ENCODE peak calls at places on chromosomes 16 and 17, in nine cellular contexts. M is activated naive CD4-positive, alpha-beta T cell; H is stromal cell of bone marrow; G is amygdala; Y is RCC 7860; T is activated CD4-positive, CD25-positive, alpha-beta regulatory T cell treated with anti-CD3 and anti-CD28 coated beads, Interleukin-2, amount 50 U/mL, for 72 hours; P is memory B cell; V is astrocyte of the spinal cord; D is MM.1S. N is an unnamed sample.

GRCh38 chr17:38425744-38426143 is 2.5 kb upstream of the ARHGAP23 start:
- DNase-seq in H (no peak), V (peak; percentile 32), Y (no peak), T (no peak), P (no peak), G (no peak), M (no peak), D (no peak), N (no peak)

GRCh38 chr17:28661635-28662526 is at the start of the genes SDF2 and SUPT6H:
- DNase-seq in H (peak; percentile 78), Y (peak; percentile 66), V (peak; percentile 87), P (peak; percentile 96), G (peak; percentile 94), M (peak; percentile 90), T (peak; percentile 94), D (peak; percentile 89), N (peak; percentile 92)

GRCh38 chr16:80084163-80084562 is 456.6 kb upstream of the DYNLRB2 start:
- DNase-seq in T (no peak), M (no peak), G (no peak), H (no peak), Y (no peak), D (no peak), P (no peak), V (no peak), N (no peak)

GRCh38 chr17:41434313-41434895 is 6.4 kb downstream of the KRT38 start:
- DNase-seq in P (no peak), H (no peak), Y (no peak), D (no peak), M (no peak), V (no peak), G (no peak), T (no peak), N (no peak)

GRCh38 chr17:61397086-61397842 is 2.4 kb upstream of the TBX2 start:
- DNase-seq in Y (no peak), M (no peak), G (no peak), T (no peak), V (no peak), P (no peak), D (no peak), H (no peak), N (no peak)

GRCh38 chr16:57985204-57986121 is 14.5 kb upstream of the CNGB1 start:
- DNase-seq in Y (no peak), T (no peak), V (no peak), D (no peak), M (no peak), G (no peak), H (no peak), P (no peak), N (no peak)

GRCh38 chr17:19915579-19915978 is 47.8 kb upstream of the ULK2 start:
- DNase-seq in H (no peak), Y (no peak), T (no peak), V (no peak), M (no peak), G (no peak), D (no peak), P (no peak), N (no peak)

GRCh38 chr16:25110392-25110947 is 1.1 kb upstream of the LCMT1 start:
- DNase-seq in H (no peak), V (no peak), D (no peak), M (no peak), P (no peak), G (no peak), T (no peak), Y (no peak), N (no peak)

GRCh38 chr16:67834242-67834614 is 7.9 kb upstream of the THAP11 start:
- DNase-seq in D (no peak), T (no peak), H (no peak), Y (no peak), P (no peak), M (no peak), V (no peak), G (no peak), N (no peak)

GRCh38 chr16:21190599-21190998 is 20.8 kb downstream of the ZP2 start:
- DNase-seq in T (no peak), M (no peak), P (no peak), Y (no peak), H (no peak), G (no peak), D (no peak), V (peak; percentile 6), N (no peak)

GRCh38 chr16:87686697-87687570 is 78.9 kb downstream of the KLHDC4 start:
- DNase-seq in M (no peak), P (no peak), G (peak; percentile 26), T (no peak), H (no peak), Y (peak; percentile 22), D (no peak), V (no peak), N (no peak)

GRCh38 chr17:63483038-63483437 is 6.2 kb downstream of the ACE start:
- DNase-seq in M (no peak), G (no peak), H (no peak), V (no peak), Y (no peak), T (no peak), P (no peak), D (no peak), N (no peak)

GRCh38 chr17:58326609-58327341 is 1.8 kb downstream of the TSPOAP1 start:
- DNase-seq in H (no peak), Y (no peak), D (no peak), P (no peak), V (no peak), M (no peak), T (no peak), G (no peak), N (no peak)

GRCh38 chr16:20822451-20823128 is 16.3 kb downstream of the REXO5 start:
- DNase-seq in H (no peak), V (no peak), P (no peak), D (no peak), G (no peak), T (no peak), Y (no peak), M (no peak), N (no peak)

GRCh38 chr17:49676276-49676868 is 1.5 kb downstream of the SPOP start:
- DNase-seq in D (peak; percentile 92), V (peak; percentile 45), T (no peak), H (peak; percentile 40), G (no peak), Y (no peak), M (no peak), P (peak; percentile 29), N (peak; percentile 33)

GRCh38 chr16:48318630-48319029 is 66.6 kb downstream of the SIAH1 start:
- DNase-seq in T (no peak), V (peak; percentile 82), P (no peak), D (peak; percentile 80), M (no peak), G (peak; percentile 13), Y (no peak), H (peak; percentile 28), N (peak; percentile 9)

GRCh38 chr17:10119203-10120112 is 78.9 kb downstream of the GAS7 start:
- DNase-seq in G (no peak), M (no peak), D (peak; percentile 52), H (no peak), Y (no peak), P (no peak), T (no peak), V (no peak), N (no peak)

GRCh38 chr17:49779730-49780220 is 8.7 kb upstream of the KAT7 start:
- DNase-seq in P (no peak), G (no peak), T (no peak), V (peak; percentile 85), H (peak; percentile 96), D (peak; percentile 36), Y (peak; percentile 53), M (no peak), N (no peak)

GRCh38 chr17:72150632-72151460 is 30.0 kb downstream of the SOX9 start:
- DNase-seq in M (no peak), V (no peak), D (no peak), G (peak; percentile 69), T (no peak), H (no peak), Y (no peak), P (no peak), N (no peak)

GRCh38 chr17:49357516-49357915 is 4.5 kb downstream of the ZNF652 start:
- DNase-seq in T (no peak), D (no peak), Y (no peak), M (no peak), G (no peak), H (no peak), V (no peak), P (no peak), N (no peak)

GRCh38 chr17:76458580-76459490 is 5.9 kb upstream of the UBE2O start:
- DNase-seq in T (no peak), D (peak; percentile 54), P (no peak), Y (peak; percentile 48), M (no peak), G (peak; percentile 16), H (no peak), V (peak; percentile 50), N (no peak)

GRCh38 chr16:3767333-3767977 is 50.1 kb upstream of the TRAP1 start:
- DNase-seq in V (no peak), T (no peak), H (no peak), P (no peak), Y (no peak), D (no peak), G (no peak), M (no peak), N (no peak)

GRCh38 chr17:199806-200603 is 18.6 kb upstream of the DOC2B start:
- DNase-seq in Y (peak; percentile 5), H (no peak), P (no peak), G (no peak), D (no peak), V (no peak), T (no peak), M (no peak), N (no peak)

GRCh38 chr16:17154981-17155380 is 315.8 kb downstream of the XYLT1 start:
- DNase-seq in P (no peak), Y (no peak), D (no peak), G (peak; percentile 2), T (no peak), H (no peak), V (no peak), M (no peak), N (no peak)

GRCh38 chr16:21150375-21151001 is at the start of gene DNAH3:
- DNase-seq in P (no peak), H (no peak), Y (peak; percentile 70), V (no peak), G (no peak), T (no peak), M (no peak), D (no peak), N (no peak)

GRCh38 chr16:61887903-61888302 is 148.3 kb downstream of the CDH8 start:
- DNase-seq in P (no peak), G (peak; percentile 3), H (peak; percentile 6), V (peak; percentile 54), D (peak; percentile 48), Y (peak; percentile 64), M (no peak), T (no peak), N (no peak)

GRCh38 chr16:5073279-5073629 is 1.6 kb downstream of the ALG1 start:
- DNase-seq in Y (no peak), M (no peak), H (no peak), G (no peak), V (no peak), T (no peak), P (no peak), D (no peak), N (no peak)

GRCh38 chr16:17435324-17435723 is 35.4 kb downstream of the XYLT1 start:
- DNase-seq in V (no peak), D (no peak), M (no peak), Y (no peak), G (no peak), H (no peak), P (no peak), T (no peak), N (no peak)

GRCh38 chr17:2011421-2012371 is 13.4 kb downstream of the RTN4RL1 start:
- DNase-seq in V (peak; percentile 66), M (no peak), P (no peak), Y (no peak), D (no peak), T (no peak), G (no peak), H (peak; percentile 76), N (no peak)

GRCh38 chr16:14117051-14117450 is 45.9 kb downstream of the MRTFB start:
- DNase-seq in G (no peak), D (no peak), T (no peak), M (no peak), P (no peak), H (no peak), V (no peak), Y (no peak), N (no peak)

GRCh38 chr17:64327201-64327930 is 63.3 kb downstream of the PECAM1 start:
- DNase-seq in G (no peak), V (no peak), P (no peak), M (no peak), D (no peak), Y (no peak), T (no peak), H (no peak), N (no peak)